ENCODE peak calls at places on chromosomes 5 and 9, in six cellular contexts. N, E, F, A, G and Y are unnamed samples.

GRCh38 chr5:173498286-173498685 is 118.2 kb downstream of the BOD1 start:
- DNase-seq in A (no peak), F (peak; percentile 42), E (peak; percentile 57), G (no peak), N (no peak), Y (no peak)

GRCh38 chr9:111038336-111039202 is at the start of gene LPAR1:
- DNase-seq in F (peak; percentile 77), E (peak; percentile 75), A (peak; percentile 66), G (peak; percentile 44), N (no peak), Y (no peak)

GRCh38 chr9:94918038-94918753 is 191.7 kb downstream of the AOPEP start:
- DNase-seq in F (no peak), G (no peak), N (no peak), E (no peak), A (no peak), Y (no peak)

GRCh38 chr9:19101203-19101602 is 1.5 kb downstream of the HAUS6 start:
- DNase-seq in F (no peak), N (peak; percentile 31), E (no peak), A (no peak), G (no peak), Y (no peak)

GRCh38 chr9:112861638-112862555 is 28.8 kb downstream of the SLC46A2 start:
- DNase-seq in G (peak; percentile 51), N (peak; percentile 30), F (no peak), A (no peak), E (no peak), Y (no peak)

GRCh38 chr5:116441223-116441622 is 133.4 kb downstream of the SEMA6A start:
- DNase-seq in E (no peak), A (no peak), N (no peak), F (no peak), G (no peak), Y (no peak)

GRCh38 chr5:141521244-141521781 is 32.4 kb downstream of the PCDHGC5 start:
- DNase-seq in N (peak; percentile 99), F (peak; percentile 70), G (no peak), A (no peak), E (no peak), Y (peak; percentile 98)

GRCh38 chr9:91580136-91580535 is 156.5 kb upstream of the NFIL3 start:
- DNase-seq in A (no peak), N (peak; percentile 56), F (no peak), E (no peak), G (no peak), Y (peak; percentile 22)

GRCh38 chr9:89473762-89474469 is 24.0 kb downstream of the SEMA4D start:
- DNase-seq in E (no peak), N (peak; percentile 6), A (no peak), G (no peak), F (peak; percentile 47), Y (no peak)

GRCh38 chr5:18850159-18850558 is 1137.8 kb downstream of the CDH18 start:
- DNase-seq in G (no peak), A (no peak), F (no peak), N (no peak), E (no peak), Y (no peak)

GRCh38 chr5:90387508-90387907 is 22.0 kb downstream of the CETN3 start:
- DNase-seq in E (no peak), N (no peak), G (no peak), F (no peak), A (no peak), Y (no peak)

GRCh38 chr5:172736524-172737135 is 34.4 kb downstream of the DUSP1 start:
- DNase-seq in G (no peak), A (no peak), N (no peak), F (no peak), E (no peak), Y (no peak)

GRCh38 chr5:2805080-2805479 is 53.6 kb upstream of the IRX2 start:
- DNase-seq in G (no peak), A (no peak), N (peak; percentile 80), F (no peak), E (no peak), Y (no peak)

GRCh38 chr5:91408710-91409109 is 25.6 kb upstream of the ARRDC3 start:
- DNase-seq in F (no peak), E (no peak), G (no peak), N (peak; percentile 5), A (no peak), Y (no peak)

GRCh38 chr9:36802171-36802920 is 229.7 kb downstream of the MELK start:
- DNase-seq in A (no peak), F (no peak), E (no peak), G (no peak), N (peak; percentile 39), Y (peak; percentile 17)

GRCh38 chr5:1762121-1762877 is 37.3 kb downstream of the MRPL36 start:
- DNase-seq in A (no peak), F (no peak), N (no peak), E (no peak), G (peak; percentile 22), Y (no peak)